ENCODE peak calls at places on chromosomes 12 and 14, in eight cellular contexts. One of them, this sample, is unnamed.

GRCh38 chr12:9751204-9752144 is 9.2 kb downstream of the CD69 start:
- DNase-seq in H9: no peak
- DNase-seq in tibial nerve: no peak
- DNase-seq in brain microvascular endothelial cell: no peak
- DNase-seq in uterus: no peak
- DNase-seq in Peyer's patch: no peak
- DNase-seq in psoas muscle: no peak
- DNase-seq in adrenal gland: no peak
- DNase-seq in this sample: peak

GRCh38 chr12:14843425-14843887 is at the start of gene ART4:
- DNase-seq in Peyer's patch: no peak
- DNase-seq in brain microvascular endothelial cell: no peak
- DNase-seq in psoas muscle: no peak
- DNase-seq in adrenal gland: no peak
- DNase-seq in tibial nerve: no peak
- DNase-seq in uterus: no peak
- DNase-seq in H9: no peak
- DNase-seq in this sample: no peak

GRCh38 chr12:49367381-49368239 is at the start of gene SPATS2:
- DNase-seq in brain microvascular endothelial cell: peak
- DNase-seq in Peyer's patch: no peak
- DNase-seq in H9: peak
- DNase-seq in uterus: peak
- DNase-seq in adrenal gland: no peak
- DNase-seq in tibial nerve: peak
- DNase-seq in psoas muscle: peak
- DNase-seq in this sample: no peak

GRCh38 chr12:968561-968960 is 19.1 kb upstream of the RAD52 start:
- DNase-seq in H9: no peak
- DNase-seq in adrenal gland: no peak
- DNase-seq in tibial nerve: no peak
- DNase-seq in uterus: no peak
- DNase-seq in Peyer's patch: no peak
- DNase-seq in brain microvascular endothelial cell: no peak
- DNase-seq in psoas muscle: no peak
- DNase-seq in this sample: no peak

GRCh38 chr12:53380104-53380796 is at the start of gene SP1:
- DNase-seq in tibial nerve: peak
- DNase-seq in H9: peak
- DNase-seq in Peyer's patch: peak
- DNase-seq in uterus: peak
- DNase-seq in adrenal gland: peak
- DNase-seq in psoas muscle: peak
- DNase-seq in brain microvascular endothelial cell: peak
- DNase-seq in this sample: peak

GRCh38 chr14:99187858-99188257 is 84.1 kb downstream of the BCL11B start:
- DNase-seq in psoas muscle: no peak
- DNase-seq in brain microvascular endothelial cell: no peak
- DNase-seq in Peyer's patch: no peak
- DNase-seq in H9: no peak
- DNase-seq in tibial nerve: no peak
- DNase-seq in adrenal gland: no peak
- DNase-seq in uterus: no peak
- DNase-seq in this sample: no peak

GRCh38 chr12:124004233-124004875 is 31.3 kb downstream of the ZNF664 start:
- DNase-seq in psoas muscle: no peak
- DNase-seq in brain microvascular endothelial cell: no peak
- DNase-seq in Peyer's patch: no peak
- DNase-seq in uterus: no peak
- DNase-seq in adrenal gland: no peak
- DNase-seq in tibial nerve: no peak
- DNase-seq in H9: no peak
- DNase-seq in this sample: no peak

GRCh38 chr14:65696801-65697200 is 284.3 kb downstream of the FUT8 start:
- DNase-seq in Peyer's patch: no peak
- DNase-seq in brain microvascular endothelial cell: no peak
- DNase-seq in H9: no peak
- DNase-seq in uterus: no peak
- DNase-seq in adrenal gland: no peak
- DNase-seq in tibial nerve: no peak
- DNase-seq in psoas muscle: no peak
- DNase-seq in this sample: no peak

GRCh38 chr12:57473392-57473791 is 6.3 kb downstream of the ARHGAP9 start:
- DNase-seq in H9: no peak
- DNase-seq in brain microvascular endothelial cell: no peak
- DNase-seq in tibial nerve: no peak
- DNase-seq in Peyer's patch: no peak
- DNase-seq in uterus: no peak
- DNase-seq in psoas muscle: no peak
- DNase-seq in adrenal gland: no peak
- DNase-seq in this sample: no peak

GRCh38 chr12:64730585-64730964 is 28.6 kb downstream of the GNS start:
- DNase-seq in brain microvascular endothelial cell: no peak
- DNase-seq in uterus: no peak
- DNase-seq in adrenal gland: no peak
- DNase-seq in Peyer's patch: no peak
- DNase-seq in H9: no peak
- DNase-seq in psoas muscle: no peak
- DNase-seq in tibial nerve: no peak
- DNase-seq in this sample: no peak

GRCh38 chr12:27319394-27319793 is 13.2 kb upstream of the BMAL2 start:
- DNase-seq in psoas muscle: no peak
- DNase-seq in uterus: no peak
- DNase-seq in brain microvascular endothelial cell: no peak
- DNase-seq in adrenal gland: no peak
- DNase-seq in H9: no peak
- DNase-seq in Peyer's patch: no peak
- DNase-seq in tibial nerve: no peak
- DNase-seq in this sample: peak

GRCh38 chr12:55720071-55720564 is at the start of gene RDH5:
- DNase-seq in H9: no peak
- DNase-seq in Peyer's patch: peak
- DNase-seq in brain microvascular endothelial cell: peak
- DNase-seq in psoas muscle: peak
- DNase-seq in uterus: peak
- DNase-seq in tibial nerve: no peak
- DNase-seq in adrenal gland: no peak
- DNase-seq in this sample: no peak

GRCh38 chr12:86052921-86053320 is 178.8 kb downstream of the NTS start:
- DNase-seq in adrenal gland: no peak
- DNase-seq in brain microvascular endothelial cell: no peak
- DNase-seq in uterus: no peak
- DNase-seq in tibial nerve: no peak
- DNase-seq in Peyer's patch: no peak
- DNase-seq in psoas muscle: no peak
- DNase-seq in H9: no peak
- DNase-seq in this sample: no peak

GRCh38 chr14:50559990-50560928 is at the start of gene ATL1:
- DNase-seq in H9: peak
- DNase-seq in psoas muscle: peak
- DNase-seq in brain microvascular endothelial cell: peak
- DNase-seq in Peyer's patch: peak
- DNase-seq in adrenal gland: peak
- DNase-seq in tibial nerve: peak
- DNase-seq in uterus: peak
- DNase-seq in this sample: peak

GRCh38 chr12:26954027-26954426 is 15.8 kb downstream of the FGFR1OP2 start:
- DNase-seq in adrenal gland: no peak
- DNase-seq in tibial nerve: no peak
- DNase-seq in H9: no peak
- DNase-seq in psoas muscle: no peak
- DNase-seq in Peyer's patch: no peak
- DNase-seq in brain microvascular endothelial cell: no peak
- DNase-seq in uterus: no peak
- DNase-seq in this sample: no peak

GRCh38 chr14:71336488-71337192 is 429.4 kb downstream of the PCNX1 start:
- DNase-seq in uterus: no peak
- DNase-seq in brain microvascular endothelial cell: no peak
- DNase-seq in Peyer's patch: no peak
- DNase-seq in adrenal gland: no peak
- DNase-seq in psoas muscle: no peak
- DNase-seq in tibial nerve: no peak
- DNase-seq in H9: no peak
- DNase-seq in this sample: no peak

GRCh38 chr14:76919811-76920571 is 93.8 kb downstream of the LRRC74A start:
- DNase-seq in psoas muscle: peak
- DNase-seq in Peyer's patch: no peak
- DNase-seq in brain microvascular endothelial cell: peak
- DNase-seq in adrenal gland: no peak
- DNase-seq in uterus: peak
- DNase-seq in tibial nerve: no peak
- DNase-seq in H9: peak
- DNase-seq in this sample: peak

GRCh38 chr12:67590122-67590795 is 58.3 kb upstream of the DYRK2 start:
- DNase-seq in uterus: no peak
- DNase-seq in psoas muscle: no peak
- DNase-seq in adrenal gland: no peak
- DNase-seq in Peyer's patch: no peak
- DNase-seq in tibial nerve: no peak
- DNase-seq in brain microvascular endothelial cell: no peak
- DNase-seq in H9: no peak
- DNase-seq in this sample: no peak

GRCh38 chr14:71363961-71364360 is 456.7 kb downstream of the PCNX1 start:
- DNase-seq in uterus: no peak
- DNase-seq in Peyer's patch: no peak
- DNase-seq in tibial nerve: no peak
- DNase-seq in H9: no peak
- DNase-seq in psoas muscle: no peak
- DNase-seq in adrenal gland: no peak
- DNase-seq in brain microvascular endothelial cell: peak
- DNase-seq in this sample: no peak

DNA sequence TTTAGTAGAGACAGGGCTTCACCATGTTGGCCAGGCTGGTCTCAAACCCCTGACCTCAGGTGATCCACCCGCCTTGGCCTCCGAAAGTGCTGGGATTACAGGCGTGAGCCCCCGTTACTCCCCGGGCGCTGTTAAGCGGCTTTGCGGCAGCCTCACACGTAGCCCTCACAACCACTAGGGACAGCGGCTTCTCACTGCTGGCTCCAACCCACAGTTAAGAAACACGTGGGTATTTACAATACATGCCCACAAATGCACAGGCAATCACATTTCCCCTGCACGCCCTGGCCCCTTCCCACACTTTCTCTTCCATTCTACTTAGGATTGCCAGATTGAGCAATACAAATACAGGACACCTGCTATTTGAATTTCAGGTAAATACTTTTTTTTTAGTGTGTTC is 37.0 kb upstream of the EIF5 start:
- DNase-seq in psoas muscle: no peak
- DNase-seq in brain microvascular endothelial cell: no peak
- DNase-seq in tibial nerve: no peak
- DNase-seq in H9: no peak
- DNase-seq in uterus: no peak
- DNase-seq in Peyer's patch: no peak
- DNase-seq in adrenal gland: no peak
- DNase-seq in this sample: no peak
- TF ChIP-seq CTCF in psoas muscle: no peak
- TF ChIP-seq CTCF in brain microvascular endothelial cell: peak
- TF ChIP-seq CTCF in tibial nerve: no peak
- TF ChIP-seq CTCF in H9: peak
- TF ChIP-seq CTCF in uterus: no peak
- TF ChIP-seq CTCF in Peyer's patch: no peak
- TF ChIP-seq CTCF in adrenal gland: no peak
- TF ChIP-seq CTCF in this sample: no peak

DNA sequence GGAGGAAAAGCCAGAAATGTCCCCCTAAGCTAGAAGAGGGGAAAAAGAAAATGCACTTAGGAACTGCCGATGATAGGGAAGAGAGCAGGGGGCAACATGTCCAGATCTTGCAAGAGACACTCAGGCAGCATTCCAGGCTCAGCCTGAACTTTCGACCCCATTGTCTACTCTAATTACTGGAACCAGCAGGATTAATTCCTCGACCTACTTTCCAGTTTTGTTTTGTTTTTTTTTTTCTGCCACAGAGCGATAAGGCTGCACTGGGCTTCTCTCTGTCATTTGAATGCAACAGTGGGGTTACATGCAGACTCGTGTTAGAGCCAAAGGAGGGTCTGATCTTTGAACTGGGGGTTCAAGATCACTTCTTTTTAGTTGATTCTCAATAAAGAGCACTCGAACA is 68.7 kb upstream of the MED13L start:
- DNase-seq in uterus: no peak
- DNase-seq in brain microvascular endothelial cell: peak
- DNase-seq in psoas muscle: no peak
- DNase-seq in Peyer's patch: no peak
- DNase-seq in adrenal gland: no peak
- DNase-seq in H9: no peak
- DNase-seq in tibial nerve: no peak
- DNase-seq in this sample: no peak
- H3K27ac ChIP-seq in uterus: no peak
- H3K27ac ChIP-seq in brain microvascular endothelial cell: no peak
- H3K27ac ChIP-seq in psoas muscle: no peak
- H3K27ac ChIP-seq in Peyer's patch: no peak
- H3K27ac ChIP-seq in adrenal gland: no peak
- H3K27ac ChIP-seq in H9: no peak
- H3K27ac ChIP-seq in tibial nerve: no peak
- H3K27ac ChIP-seq in this sample: no peak

GRCh38 chr12:108174641-108175040 is 45.6 kb downstream of the WSCD2 start:
- DNase-seq in Peyer's patch: no peak
- DNase-seq in H9: no peak
- DNase-seq in brain microvascular endothelial cell: no peak
- DNase-seq in tibial nerve: no peak
- DNase-seq in adrenal gland: no peak
- DNase-seq in psoas muscle: no peak
- DNase-seq in uterus: no peak
- DNase-seq in this sample: no peak

GRCh38 chr12:108176292-108176691 is 47.2 kb downstream of the WSCD2 start:
- DNase-seq in brain microvascular endothelial cell: no peak
- DNase-seq in uterus: no peak
- DNase-seq in H9: no peak
- DNase-seq in psoas muscle: no peak
- DNase-seq in Peyer's patch: no peak
- DNase-seq in adrenal gland: no peak
- DNase-seq in tibial nerve: no peak
- DNase-seq in this sample: no peak

GRCh38 chr12:108173892-108174291 is 44.8 kb downstream of the WSCD2 start:
- DNase-seq in Peyer's patch: no peak
- DNase-seq in uterus: no peak
- DNase-seq in tibial nerve: no peak
- DNase-seq in H9: no peak
- DNase-seq in adrenal gland: no peak
- DNase-seq in psoas muscle: no peak
- DNase-seq in brain microvascular endothelial cell: no peak
- DNase-seq in this sample: no peak

GRCh38 chr12:108177131-108177530 is 48.0 kb downstream of the WSCD2 start:
- DNase-seq in brain microvascular endothelial cell: no peak
- DNase-seq in H9: no peak
- DNase-seq in Peyer's patch: no peak
- DNase-seq in uterus: no peak
- DNase-seq in tibial nerve: no peak
- DNase-seq in adrenal gland: no peak
- DNase-seq in psoas muscle: no peak
- DNase-seq in this sample: no peak

GRCh38 chr12:108175310-108175709 is 46.2 kb downstream of the WSCD2 start:
- DNase-seq in Peyer's patch: no peak
- DNase-seq in adrenal gland: no peak
- DNase-seq in H9: no peak
- DNase-seq in uterus: no peak
- DNase-seq in brain microvascular endothelial cell: no peak
- DNase-seq in tibial nerve: no peak
- DNase-seq in psoas muscle: no peak
- DNase-seq in this sample: no peak
- TF ChIP-seq CTCF in Peyer's patch: no peak
- TF ChIP-seq CTCF in adrenal gland: no peak
- TF ChIP-seq CTCF in H9: no peak
- TF ChIP-seq CTCF in uterus: no peak
- TF ChIP-seq CTCF in brain microvascular endothelial cell: no peak
- TF ChIP-seq CTCF in tibial nerve: no peak
- TF ChIP-seq CTCF in psoas muscle: no peak
- TF ChIP-seq CTCF in this sample: no peak

GRCh38 chr12:101108130-101108529 is 101.9 kb downstream of the SLC5A8 start:
- DNase-seq in H9: peak
- DNase-seq in adrenal gland: no peak
- DNase-seq in psoas muscle: no peak
- DNase-seq in tibial nerve: no peak
- DNase-seq in uterus: no peak
- DNase-seq in brain microvascular endothelial cell: no peak
- DNase-seq in Peyer's patch: no peak
- DNase-seq in this sample: no peak
- H3K27ac ChIP-seq in H9: no peak
- H3K27ac ChIP-seq in adrenal gland: no peak
- H3K27ac ChIP-seq in psoas muscle: no peak
- H3K27ac ChIP-seq in tibial nerve: no peak
- H3K27ac ChIP-seq in uterus: no peak
- H3K27ac ChIP-seq in brain microvascular endothelial cell: no peak
- H3K27ac ChIP-seq in Peyer's patch: no peak
- H3K27ac ChIP-seq in this sample: no peak

This sample was measured in RWPE1.